ENCODE peak calls at places on chromosome 6, in nine cellular contexts. D, U, W, V, T, C, X, K and E are unnamed samples.

GRCh38 chr6:4603291-4603690 is 172.9 kb upstream of the CDYL start:
- DNase-seq in W (no peak), K (peak), C (no peak), V (no peak), U (peak), D (no peak), X (peak), T (peak), E (no peak)

GRCh38 chr6:33164665-33165373 is 27.4 kb downstream of the COL11A2 start:
- DNase-seq in K (no peak), X (no peak), D (no peak), V (no peak), T (no peak), U (no peak), C (no peak), W (no peak), E (no peak)

GRCh38 chr6:10801224-10801848 is 37.0 kb downstream of the MAK start:
- DNase-seq in U (peak), W (peak), D (peak), X (peak), C (peak), T (peak), K (peak), V (no peak), E (peak)

GRCh38 chr6:137313928-137314855 is 95.0 kb upstream of the IFNGR1 start:
- DNase-seq in D (peak), C (peak), T (peak), V (peak), U (peak), K (peak), W (no peak), X (peak), E (peak)

GRCh38 chr6:98769546-98769945 is 64.8 kb upstream of the POU3F2 start:
- DNase-seq in U (peak), D (no peak), T (peak), K (no peak), X (peak), V (no peak), C (peak), W (no peak), E (no peak)

GRCh38 chr6:137791281-137792159 is 75.5 kb upstream of the TNFAIP3 start:
- DNase-seq in X (no peak), T (no peak), D (no peak), U (no peak), K (peak), V (no peak), W (no peak), C (no peak), E (no peak)

GRCh38 chr6:4967301-4968030 is 36.4 kb downstream of the RPP40 start:
- DNase-seq in T (no peak), X (no peak), W (no peak), C (no peak), K (no peak), U (no peak), V (no peak), D (no peak), E (no peak)

GRCh38 chr6:30752164-30752927 is 8.0 kb upstream of the IER3 start:
- DNase-seq in C (peak), U (peak), V (no peak), D (no peak), K (peak), X (peak), T (peak), W (peak), E (peak)

GRCh38 chr6:46899636-46900035 is 22.1 kb downstream of the ADGRF5 start:
- DNase-seq in V (no peak), U (no peak), W (no peak), D (no peak), T (no peak), K (no peak), C (no peak), X (no peak), E (no peak)

GRCh38 chr6:13013681-13014550 is 297.3 kb downstream of the PHACTR1 start:
- DNase-seq in U (no peak), W (peak), D (peak), T (peak), C (no peak), X (no peak), V (no peak), K (no peak), E (no peak)

GRCh38 chr6:100366419-100366818 is 98.3 kb downstream of the SIM1 start:
- DNase-seq in W (no peak), D (no peak), U (peak), K (no peak), T (peak), X (peak), C (no peak), V (no peak), E (peak)

GRCh38 chr6:170283212-170284081 is 7.4 kb downstream of the DLL1 start:
- DNase-seq in C (no peak), X (no peak), V (no peak), K (no peak), W (no peak), T (no peak), U (no peak), D (no peak), E (no peak)

GRCh38 chr6:73285674-73286283 is 22.8 kb upstream of the KHDC1 start:
- DNase-seq in K (no peak), D (no peak), X (peak), U (peak), C (no peak), V (no peak), W (no peak), T (peak), E (peak)

GRCh38 chr6:159665868-159666635 is 27.0 kb downstream of the SOD2 start:
- DNase-seq in D (no peak), T (no peak), X (no peak), V (no peak), K (no peak), C (no peak), W (no peak), U (peak), E (no peak)

GRCh38 chr6:168002812-168003211 is 5.3 kb downstream of the KIF25 start:
- DNase-seq in C (no peak), V (no peak), K (no peak), T (no peak), D (no peak), U (no peak), X (no peak), W (no peak), E (no peak)

GRCh38 chr6:168007592-168008338 is 10.3 kb downstream of the KIF25 start:
- DNase-seq in W (no peak), V (no peak), T (peak), D (no peak), C (no peak), K (peak), X (peak), U (peak), E (peak)

GRCh38 chr6:168005796-168006195 is 8.3 kb downstream of the KIF25 start:
- DNase-seq in C (no peak), V (no peak), X (no peak), U (no peak), W (no peak), D (no peak), T (no peak), K (no peak), E (no peak)

GRCh38 chr6:168004023-168004422 is 6.6 kb downstream of the KIF25 start:
- DNase-seq in T (no peak), U (no peak), D (no peak), X (no peak), C (no peak), K (no peak), W (no peak), V (no peak), E (no peak)

GRCh38 chr6:168004945-168005344 is 7.5 kb downstream of the KIF25 start:
- DNase-seq in T (no peak), W (no peak), V (no peak), X (no peak), D (no peak), K (no peak), U (no peak), C (no peak), E (no peak)
- TF ChIP-seq CTCF in T (no peak), W (no peak), V (no peak), X (no peak), D (no peak), K (no peak), U (no peak), C (no peak), E (no peak)

GRCh38 chr6:18491303-18492090 is 104.3 kb downstream of the RNF144B start:
- DNase-seq in W (no peak), V (no peak), C (no peak), K (no peak), T (peak), D (no peak), X (no peak), U (no peak), E (no peak)
- TF ChIP-seq CTCF in W (no peak), V (no peak), C (no peak), K (no peak), T (no peak), D (no peak), X (no peak), U (no peak), E (no peak)

GRCh38 chr6:17012421-17013225 is 89.2 kb upstream of the STMND1 start:
- DNase-seq in K (peak), V (no peak), X (no peak), C (no peak), U (peak), D (no peak), W (no peak), T (peak), E (peak)
- TF ChIP-seq CTCF in K (no peak), V (no peak), X (no peak), C (no peak), U (peak), D (no peak), W (no peak), T (peak), E (peak)

GRCh38 chr6:144158133-144158532 is 7.8 kb downstream of the STX11 start:
- DNase-seq in K (no peak), W (no peak), T (peak), V (no peak), D (no peak), C (no peak), U (peak), X (peak), E (peak)
- TF ChIP-seq CTCF in K (no peak), W (no peak), T (no peak), V (no peak), D (no peak), C (no peak), U (no peak), X (no peak), E (no peak)

DNA sequence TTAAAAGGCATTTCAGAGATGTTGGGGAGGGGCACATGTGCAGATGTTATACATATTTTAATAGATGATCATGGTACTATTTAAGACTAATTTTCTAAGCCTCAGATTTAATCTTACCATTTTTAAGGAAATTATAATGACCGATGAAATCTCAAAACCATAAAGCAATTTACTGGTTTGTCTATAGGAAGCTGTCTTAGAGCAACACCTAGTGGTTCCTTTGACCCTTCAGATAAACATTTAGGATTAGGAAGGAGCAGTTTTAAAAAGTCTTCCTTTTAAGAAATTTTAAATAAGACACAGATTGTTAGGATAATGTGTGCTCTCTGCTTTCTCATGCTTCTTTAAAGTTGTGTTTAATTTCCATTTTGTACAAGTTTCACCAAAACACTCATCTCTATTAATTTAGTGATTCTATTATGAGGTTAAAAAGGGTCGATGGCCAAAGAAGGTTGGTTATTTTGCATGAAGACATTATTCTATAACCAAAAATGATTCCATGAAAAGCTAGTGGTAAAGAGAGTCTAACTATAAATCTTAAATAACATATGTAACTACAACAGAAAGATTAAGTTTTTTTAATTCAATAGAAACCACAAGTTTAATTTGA is 376.4 kb downstream of the HACE1 start:
- DNase-seq in U (no peak), X (peak), V (no peak), K (no peak), T (peak), C (no peak), D (no peak), W (no peak), E (peak)
- TF ChIP-seq CTCF in U (no peak), X (peak), V (peak), K (peak), T (peak), C (no peak), D (no peak), W (no peak), E (no peak)

GRCh38 chr6:132207991-132208390 is 193.3 kb downstream of the MOXD1 start:
- DNase-seq in T (no peak), W (no peak), D (no peak), U (no peak), K (no peak), X (no peak), C (no peak), V (no peak), E (no peak)
- TF ChIP-seq CTCF in T (no peak), W (no peak), D (no peak), U (no peak), K (no peak), X (no peak), C (no peak), V (no peak), E (no peak)